ENCODE peak calls at places on chromosomes 6 and 20, in four cellular contexts. One of them, this sample, is unnamed.

GRCh38 chr6:27830212-27830664 is 82.0 kb downstream of the OR2B2 start:
- DNase-seq in neural progenitor cell: peak; percentile 27
- DNase-seq in breast epithelium: no peak
- DNase-seq in heart right ventricle: no peak
- DNase-seq in this sample: no peak

GRCh38 chr20:34948030-34948429 is 7.6 kb downstream of the GSS start:
- DNase-seq in breast epithelium: no peak
- DNase-seq in neural progenitor cell: no peak
- DNase-seq in heart right ventricle: no peak
- DNase-seq in this sample: no peak

GRCh38 chr20:45450097-45450818 is 19.3 kb upstream of the WFDC2 start:
- DNase-seq in heart right ventricle: no peak
- DNase-seq in neural progenitor cell: peak; percentile 70
- DNase-seq in breast epithelium: no peak
- DNase-seq in this sample: no peak

GRCh38 chr20:1108437-1108920 is 9.9 kb upstream of the PSMF1 start:
- DNase-seq in breast epithelium: no peak
- DNase-seq in neural progenitor cell: peak; percentile 73
- DNase-seq in heart right ventricle: peak; percentile 45
- DNase-seq in this sample: peak; percentile 16

GRCh38 chr20:4026093-4026601 is 10.8 kb upstream of the RNF24 start:
- DNase-seq in neural progenitor cell: peak; percentile 26
- DNase-seq in heart right ventricle: peak; percentile 47
- DNase-seq in breast epithelium: no peak
- DNase-seq in this sample: no peak

GRCh38 chr6:106170030-106170791 is 84.1 kb downstream of the PRDM1 start:
- DNase-seq in heart right ventricle: no peak
- DNase-seq in breast epithelium: no peak
- DNase-seq in neural progenitor cell: no peak
- DNase-seq in this sample: no peak

GRCh38 chr20:12112089-12112474 is 194.4 kb downstream of the BTBD3 start:
- DNase-seq in neural progenitor cell: no peak
- DNase-seq in heart right ventricle: no peak
- DNase-seq in breast epithelium: no peak
- DNase-seq in this sample: no peak

GRCh38 chr20:32474967-32475819 is 109.9 kb downstream of the NOL4L start:
- DNase-seq in neural progenitor cell: peak; percentile 70
- DNase-seq in breast epithelium: peak; percentile 69
- DNase-seq in heart right ventricle: peak; percentile 95
- DNase-seq in this sample: peak; percentile 17

GRCh38 chr20:13260620-13261279 is 39.7 kb downstream of the ISM1 start:
- DNase-seq in neural progenitor cell: no peak
- DNase-seq in breast epithelium: no peak
- DNase-seq in heart right ventricle: no peak
- DNase-seq in this sample: no peak

GRCh38 chr6:99138445-99138844 is 190.7 kb upstream of the FBXL4 start:
- DNase-seq in breast epithelium: no peak
- DNase-seq in heart right ventricle: no peak
- DNase-seq in neural progenitor cell: no peak
- DNase-seq in this sample: no peak

GRCh38 chr6:116074732-116075387 is 14.2 kb upstream of the FRK start:
- DNase-seq in breast epithelium: no peak
- DNase-seq in heart right ventricle: no peak
- DNase-seq in neural progenitor cell: no peak
- DNase-seq in this sample: no peak

GRCh38 chr20:62944746-62945145 is 6.8 kb downstream of the GID8 start:
- DNase-seq in heart right ventricle: no peak
- DNase-seq in neural progenitor cell: no peak
- DNase-seq in breast epithelium: no peak
- DNase-seq in this sample: no peak

GRCh38 chr20:19244291-19244690 is 31.8 kb downstream of the SLC24A3 start:
- DNase-seq in breast epithelium: no peak
- DNase-seq in neural progenitor cell: no peak
- DNase-seq in heart right ventricle: no peak
- DNase-seq in this sample: no peak

GRCh38 chr6:22349051-22349450 is 52.2 kb upstream of the PRL start:
- DNase-seq in breast epithelium: no peak
- DNase-seq in neural progenitor cell: no peak
- DNase-seq in heart right ventricle: no peak
- DNase-seq in this sample: no peak

GRCh38 chr6:22349528-22349927 is 52.7 kb upstream of the PRL start:
- DNase-seq in neural progenitor cell: no peak
- DNase-seq in breast epithelium: no peak
- DNase-seq in heart right ventricle: no peak
- DNase-seq in this sample: no peak

DNA sequence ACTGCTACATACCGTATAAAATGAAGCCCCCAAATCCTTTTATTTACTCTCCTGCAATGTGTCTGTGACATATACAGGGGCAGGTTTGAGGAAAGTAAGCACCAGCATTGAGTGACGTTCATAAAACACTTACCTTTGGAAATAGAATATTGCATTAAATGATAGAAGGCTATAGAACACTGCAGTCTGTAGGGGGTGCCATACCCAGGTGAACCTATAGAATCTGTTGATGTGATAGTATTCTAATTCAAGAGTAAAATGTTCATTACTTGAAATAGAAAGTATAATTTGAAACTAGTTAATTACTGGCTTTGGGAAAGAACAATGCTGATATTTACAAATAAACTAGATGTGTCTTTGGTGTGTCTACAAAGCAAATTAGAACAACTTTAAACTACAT is 47.0 kb upstream of the PRL start:
- DNase-seq in breast epithelium: no peak
- DNase-seq in heart right ventricle: no peak
- DNase-seq in neural progenitor cell: no peak
- DNase-seq in this sample: no peak
- TF ChIP-seq CTCF in breast epithelium: no peak
- TF ChIP-seq CTCF in heart right ventricle: no peak
- TF ChIP-seq CTCF in neural progenitor cell: peak; percentile 33
- TF ChIP-seq CTCF in this sample: peak; percentile 9

GRCh38 chr6:96760153-96760687 is 77.1 kb downstream of the GPR63 start:
- DNase-seq in heart right ventricle: no peak
- DNase-seq in breast epithelium: no peak
- DNase-seq in neural progenitor cell: no peak
- DNase-seq in this sample: no peak
- TF ChIP-seq CTCF in heart right ventricle: peak; percentile 20
- TF ChIP-seq CTCF in breast epithelium: no peak
- TF ChIP-seq CTCF in neural progenitor cell: peak; percentile 9
- TF ChIP-seq CTCF in this sample: peak; percentile 46

GRCh38 chr6:90278129-90278528 is 18.5 kb downstream of the BACH2 start:
- DNase-seq in neural progenitor cell: no peak
- DNase-seq in breast epithelium: no peak
- DNase-seq in heart right ventricle: no peak
- DNase-seq in this sample: no peak

GRCh38 chr6:90271831-90272230 is 24.8 kb downstream of the BACH2 start:
- DNase-seq in neural progenitor cell: no peak
- DNase-seq in heart right ventricle: no peak
- DNase-seq in breast epithelium: no peak
- DNase-seq in this sample: no peak

GRCh38 chr6:90273863-90274262 is 22.8 kb downstream of the BACH2 start:
- DNase-seq in neural progenitor cell: no peak
- DNase-seq in heart right ventricle: no peak
- DNase-seq in breast epithelium: no peak
- DNase-seq in this sample: no peak

GRCh38 chr6:90277301-90278011 is 19.2 kb downstream of the BACH2 start:
- DNase-seq in neural progenitor cell: no peak
- DNase-seq in breast epithelium: no peak
- DNase-seq in heart right ventricle: no peak
- DNase-seq in this sample: no peak

GRCh38 chr6:90274481-90275030 is 22.1 kb downstream of the BACH2 start:
- DNase-seq in neural progenitor cell: peak; percentile 23
- DNase-seq in breast epithelium: no peak
- DNase-seq in heart right ventricle: no peak
- DNase-seq in this sample: no peak
- TF ChIP-seq CTCF in neural progenitor cell: peak; percentile 25
- TF ChIP-seq CTCF in breast epithelium: no peak
- TF ChIP-seq CTCF in heart right ventricle: no peak
- TF ChIP-seq CTCF in this sample: no peak

DNA sequence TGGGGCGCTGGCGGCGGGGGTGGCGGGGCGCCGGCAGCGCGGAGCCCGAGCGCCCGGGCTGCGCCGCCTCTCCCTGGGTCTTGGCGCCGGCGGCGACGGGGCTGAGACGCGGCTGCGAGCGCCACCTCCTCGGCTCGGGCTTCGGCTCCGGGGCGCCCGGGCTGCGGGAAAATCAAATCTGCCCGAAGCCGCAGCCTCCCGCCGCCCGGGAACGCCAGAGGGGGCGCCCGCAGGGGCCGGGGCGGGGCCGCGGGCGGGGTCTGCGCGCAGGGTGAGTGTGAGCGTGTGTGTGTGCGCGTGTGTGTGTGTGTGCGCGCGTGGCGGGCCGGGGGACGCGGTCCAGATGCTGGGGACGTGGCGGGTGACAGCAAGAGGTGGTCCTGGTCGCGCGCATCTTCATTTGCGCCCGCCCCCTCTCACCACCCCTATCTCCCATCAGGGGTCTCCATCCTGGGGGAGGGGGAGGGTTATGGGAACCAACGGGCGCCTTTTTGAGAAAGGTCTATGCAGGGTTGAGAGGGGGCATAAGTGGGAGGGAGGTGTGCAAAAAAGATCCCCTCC is 655 bp upstream of the CPNE5 start:
- DNase-seq in heart right ventricle: peak; percentile 62
- DNase-seq in neural progenitor cell: peak; percentile 77
- DNase-seq in breast epithelium: no peak
- DNase-seq in this sample: no peak
- TF ChIP-seq CTCF in heart right ventricle: peak; percentile 62
- TF ChIP-seq CTCF in neural progenitor cell: peak; percentile 52
- TF ChIP-seq CTCF in breast epithelium: no peak
- TF ChIP-seq CTCF in this sample: peak; percentile 16

This sample was measured in D721Med.